ENCODE peak calls at places on chromosomes 2 and 18, in eight cellular contexts. A, N, C, S, Q, W, F and G are unnamed samples.

GRCh38 chr2:102001767-102002142 is 10.0 kb downstream of the IL1R2 start:
- DNase-seq in A (no peak), N (no peak), C (no peak), S (peak), Q (no peak), W (no peak), F (no peak), G (no peak)

GRCh38 chr2:125643128-125643527 is 1012.8 kb upstream of the GYPC start:
- DNase-seq in A (no peak), N (no peak), C (no peak), S (no peak), Q (no peak), W (no peak), F (no peak), G (no peak)

GRCh38 chr2:17594533-17595391 is 54.3 kb downstream of the VSNL1 start:
- DNase-seq in A (no peak), N (peak), C (peak), S (peak), Q (no peak), W (no peak), F (peak), G (no peak)

GRCh38 chr18:55775972-55776371 is 188.0 kb upstream of the TCF4 start:
- DNase-seq in A (no peak), N (no peak), C (no peak), S (no peak), Q (no peak), W (no peak), F (no peak), G (no peak)

GRCh38 chr2:101179982-101180381 is 28.8 kb upstream of the TBC1D8 start:
- DNase-seq in A (no peak), N (no peak), C (no peak), S (no peak), Q (no peak), W (no peak), F (no peak), G (no peak)

GRCh38 chr2:112162341-112162740 is 24.2 kb downstream of the FBLN7 start:
- DNase-seq in A (no peak), N (no peak), C (no peak), S (no peak), Q (no peak), W (no peak), F (no peak), G (no peak)

GRCh38 chr18:59650266-59650820 is 46.9 kb downstream of the CCBE1 start:
- DNase-seq in A (peak), N (no peak), C (no peak), S (no peak), Q (no peak), W (no peak), F (no peak), G (no peak)

GRCh38 chr2:49621014-49621413 is 466.7 kb upstream of the FSHR start:
- DNase-seq in A (no peak), N (no peak), C (no peak), S (no peak), Q (no peak), W (no peak), F (no peak), G (no peak)

GRCh38 chr2:186882511-186883071 is 33.6 kb upstream of the ZSWIM2 start:
- DNase-seq in A (peak), N (peak), C (no peak), S (no peak), Q (no peak), W (no peak), F (no peak), G (no peak)

GRCh38 chr2:61175036-61175435 is 13.0 kb downstream of the C2orf74 start:
- DNase-seq in A (no peak), N (no peak), C (no peak), S (no peak), Q (no peak), W (no peak), F (no peak), G (no peak)

GRCh38 chr2:149994057-149994728 is 406.6 kb upstream of the MMADHC start:
- DNase-seq in A (peak), N (peak), C (peak), S (peak), Q (peak), W (peak), F (peak), G (no peak)

GRCh38 chr2:170365686-170366085 is 187.7 kb downstream of the MYO3B start:
- DNase-seq in A (no peak), N (no peak), C (no peak), S (no peak), Q (no peak), W (no peak), F (no peak), G (no peak)

GRCh38 chr18:22045221-22045918 is 124.0 kb upstream of the GATA6 start:
- DNase-seq in A (no peak), N (no peak), C (no peak), S (no peak), Q (no peak), W (no peak), F (no peak), G (no peak)

GRCh38 chr2:85698880-85699254 is 4.7 kb downstream of the GNLY start:
- DNase-seq in A (no peak), N (no peak), C (no peak), S (no peak), Q (no peak), W (no peak), F (no peak), G (no peak)

GRCh38 chr2:60984717-60985116 is 32.8 kb upstream of the PEX13 start:
- DNase-seq in A (no peak), N (no peak), C (no peak), S (no peak), Q (no peak), W (no peak), F (no peak), G (no peak)

GRCh38 chr2:230928701-230929380 is 3.8 kb upstream of the GPR55 start:
- DNase-seq in A (no peak), N (no peak), C (no peak), S (no peak), Q (peak), W (no peak), F (no peak), G (no peak)

GRCh38 chr2:120847700-120848321 is 112.1 kb downstream of the GLI2 start:
- DNase-seq in A (peak), N (peak), C (no peak), S (no peak), Q (no peak), W (no peak), F (peak), G (no peak)

GRCh38 chr2:54176577-54176976 is 61.2 kb downstream of the ACYP2 start:
- DNase-seq in A (peak), N (peak), C (peak), S (peak), Q (peak), W (peak), F (peak), G (peak)

GRCh38 chr2:227826019-227826521 is 12.4 kb downstream of the CCL20 start:
- DNase-seq in A (no peak), N (no peak), C (no peak), S (no peak), Q (no peak), W (no peak), F (no peak), G (no peak)

GRCh38 chr2:241000831-241001321 is 2.5 kb downstream of the SNED1 start:
- DNase-seq in A (no peak), N (no peak), C (no peak), S (no peak), Q (no peak), W (no peak), F (no peak), G (no peak)

GRCh38 chr2:85854897-85855296 is 33.9 kb downstream of the ST3GAL5 start:
- DNase-seq in A (no peak), N (no peak), C (no peak), S (no peak), Q (no peak), W (no peak), F (no peak), G (no peak)

GRCh38 chr18:36406805-36407204 is 109.3 kb downstream of the FHOD3 start:
- DNase-seq in A (no peak), N (no peak), C (no peak), S (no peak), Q (no peak), W (no peak), F (no peak), G (no peak)

GRCh38 chr2:48934807-48935206 is 179.3 kb upstream of the LHCGR start:
- DNase-seq in A (no peak), N (no peak), C (no peak), S (no peak), Q (no peak), W (no peak), F (no peak), G (no peak)

GRCh38 chr2:128467321-128467901 is 148.7 kb upstream of the HS6ST1 start:
- DNase-seq in A (no peak), N (no peak), C (no peak), S (no peak), Q (peak), W (no peak), F (no peak), G (no peak)

GRCh38 chr18:76558881-76559667 is 64.0 kb upstream of the ZNF516 start:
- DNase-seq in A (no peak), N (peak), C (no peak), S (peak), Q (no peak), W (peak), F (no peak), G (no peak)

GRCh38 chr2:47354817-47355653 is 47.9 kb upstream of the MSH2 start:
- DNase-seq in A (no peak), N (no peak), C (no peak), S (no peak), Q (no peak), W (no peak), F (no peak), G (no peak)

GRCh38 chr2:12618576-12618975 is 98.2 kb upstream of the TRIB2 start:
- DNase-seq in A (no peak), N (no peak), C (no peak), S (no peak), Q (no peak), W (no peak), F (no peak), G (no peak)

GRCh38 chr2:188122983-188123382 is 168.7 kb upstream of the GULP1 start:
- DNase-seq in A (no peak), N (no peak), C (no peak), S (no peak), Q (no peak), W (no peak), F (no peak), G (no peak)

GRCh38 chr18:8718401-8718913 is 13.1 kb downstream of the MTCL1 start:
- DNase-seq in A (no peak), N (no peak), C (no peak), S (no peak), Q (no peak), W (no peak), F (no peak), G (no peak)

GRCh38 chr2:60759654-60760053 is 3.6 kb downstream of the PAPOLG start:
- DNase-seq in A (no peak), N (no peak), C (no peak), S (no peak), Q (no peak), W (no peak), F (no peak), G (no peak)

GRCh38 chr2:191677091-191677645 is 768 bp upstream of the NABP1 start:
- DNase-seq in A (peak), N (peak), C (peak), S (peak), Q (peak), W (peak), F (peak), G (no peak)

GRCh38 chr2:59998324-59998723 is 555.1 kb downstream of the BCL11A start:
- DNase-seq in A (no peak), N (no peak), C (no peak), S (no peak), Q (no peak), W (no peak), F (no peak), G (no peak)

GRCh38 chr2:26757873-26758789 is 6.0 kb upstream of the SLC35F6 start:
- DNase-seq in A (peak), N (peak), C (peak), S (peak), Q (no peak), W (peak), F (peak), G (no peak)

GRCh38 chr2:240513544-240514287 is 44.1 kb downstream of the ANKMY1 start:
- DNase-seq in A (peak), N (peak), C (peak), S (peak), Q (peak), W (peak), F (peak), G (peak)

GRCh38 chr2:197786010-197786877 is 1.1 kb upstream of the BOLL start:
- DNase-seq in A (peak), N (no peak), C (no peak), S (no peak), Q (peak), W (no peak), F (no peak), G (peak)

GRCh38 chr2:85888020-85888744 is 608 bp downstream of the ST3GAL5 start:
- DNase-seq in A (peak), N (no peak), C (no peak), S (no peak), Q (peak), W (no peak), F (no peak), G (no peak)

GRCh38 chr2:222693837-222694236 is 22.4 kb downstream of the MOGAT1 start:
- DNase-seq in A (peak), N (peak), C (peak), S (peak), Q (no peak), W (peak), F (peak), G (no peak)

GRCh38 chr18:36809590-36810381 is 19.0 kb downstream of the TPGS2 start:
- DNase-seq in A (peak), N (peak), C (peak), S (peak), Q (no peak), W (peak), F (peak), G (peak)

GRCh38 chr2:20447437-20448245 is 767 bp downstream of the RHOB start:
- DNase-seq in A (peak), N (peak), C (no peak), S (peak), Q (peak), W (no peak), F (peak), G (peak)

GRCh38 chr18:66150650-66151049 is 399.8 kb downstream of the CDH7 start:
- DNase-seq in A (no peak), N (no peak), C (no peak), S (no peak), Q (no peak), W (no peak), F (no peak), G (no peak)

DNA sequence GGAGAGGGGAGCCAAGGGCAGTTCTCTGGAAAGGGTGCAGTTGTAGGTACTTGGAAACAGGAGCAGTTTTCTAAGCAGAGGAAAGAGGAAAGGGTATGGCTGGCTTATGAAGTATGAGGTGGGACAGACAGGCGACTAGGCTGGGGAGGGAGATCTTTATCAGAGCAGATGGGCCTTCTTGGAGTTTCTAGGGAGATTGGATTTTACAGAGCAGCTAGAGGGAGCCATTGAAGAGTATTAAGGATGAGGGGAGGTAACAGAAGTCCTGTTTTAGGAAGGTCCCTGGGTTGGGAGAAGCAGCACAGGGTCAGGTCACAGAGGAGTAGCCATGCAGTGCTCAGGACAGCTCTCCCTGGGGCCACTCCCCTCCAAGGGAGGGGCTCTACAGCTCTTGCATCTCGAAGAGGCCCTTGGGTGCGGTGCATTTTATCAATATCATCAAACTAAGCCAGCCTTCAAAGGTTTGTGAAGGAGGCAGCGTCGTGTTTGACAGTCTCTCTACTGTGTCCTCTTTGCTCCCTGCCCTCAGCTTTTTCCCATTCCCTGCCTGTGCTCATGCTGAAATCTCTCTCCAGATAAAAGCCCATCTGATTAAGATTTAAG is 154.3 kb downstream of the SETBP1 start:
- DNase-seq in A (no peak), N (no peak), C (no peak), S (no peak), Q (no peak), W (no peak), F (no peak), G (no peak)
- TF ChIP-seq CTCF in A (no peak), N (no peak), C (no peak), S (no peak), Q (no peak), W (no peak), F (no peak), G (no peak)

DNA sequence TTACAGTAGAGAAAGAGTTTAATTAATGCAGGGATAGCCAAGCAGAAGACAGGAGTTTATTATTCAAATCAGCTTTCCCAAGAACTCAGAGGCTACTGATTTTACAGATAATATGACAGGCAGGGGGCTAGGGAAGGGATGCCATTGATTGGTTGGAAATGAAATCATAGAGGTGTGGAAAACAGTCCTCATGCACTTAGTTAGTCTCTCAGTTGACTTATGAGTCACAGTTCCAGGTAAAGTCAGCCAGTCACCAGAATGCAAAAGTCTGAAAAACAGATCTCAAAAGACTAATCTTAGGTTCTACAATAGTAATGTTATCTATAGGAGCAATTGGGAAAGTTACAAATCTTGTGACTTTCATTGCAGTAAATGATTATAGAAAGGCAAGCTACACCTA is 676.4 kb upstream of the CHAC2 start:
- DNase-seq in A (no peak), N (no peak), C (no peak), S (peak), Q (no peak), W (no peak), F (no peak), G (no peak)
- TF ChIP-seq CTCF in A (no peak), N (no peak), C (no peak), S (no peak), Q (no peak), W (no peak), F (no peak), G (no peak)

DNA sequence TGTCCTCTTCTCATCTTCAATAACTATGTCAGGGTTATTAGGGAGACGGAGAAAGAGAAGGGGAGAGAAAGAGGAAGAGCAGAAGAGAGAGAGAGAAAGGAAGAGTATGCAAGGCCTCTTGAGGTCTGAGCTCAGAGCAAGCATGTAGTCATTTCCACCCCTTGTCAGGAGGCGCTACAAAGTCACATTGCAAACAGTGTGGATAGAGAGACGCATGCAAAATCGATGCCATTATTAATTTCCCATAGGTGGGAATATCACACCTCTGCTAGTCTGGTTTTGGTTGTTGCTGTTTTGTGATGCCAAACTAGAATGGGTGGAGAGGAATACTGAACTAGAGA is 24.2 kb upstream of the SERPINE2 start:
- DNase-seq in A (no peak), N (no peak), C (no peak), S (no peak), Q (no peak), W (no peak), F (no peak), G (no peak)
- TF ChIP-seq CTCF in A (no peak), N (no peak), C (no peak), S (no peak), Q (no peak), W (no peak), F (no peak), G (no peak)

GRCh38 chr2:143843696-143844095 is 676.2 kb downstream of the ZEB2 start:
- DNase-seq in A (no peak), N (no peak), C (no peak), S (no peak), Q (no peak), W (no peak), F (no peak), G (no peak)

GRCh38 chr2:143841935-143842334 is 678.0 kb downstream of the ZEB2 start:
- DNase-seq in A (peak), N (peak), C (no peak), S (peak), Q (no peak), W (no peak), F (peak), G (no peak)

GRCh38 chr2:143842836-143843235 is 677.1 kb downstream of the ZEB2 start:
- DNase-seq in A (no peak), N (no peak), C (no peak), S (no peak), Q (no peak), W (no peak), F (no peak), G (no peak)

GRCh38 chr2:143847257-143847656 is 672.7 kb downstream of the ZEB2 start:
- DNase-seq in A (no peak), N (peak), C (no peak), S (no peak), Q (no peak), W (no peak), F (no peak), G (no peak)

GRCh38 chr2:143844986-143845385 is 674.9 kb downstream of the ZEB2 start:
- DNase-seq in A (no peak), N (no peak), C (no peak), S (no peak), Q (no peak), W (no peak), F (no peak), G (no peak)
- TF ChIP-seq CTCF in A (no peak), N (no peak), C (no peak), S (no peak), Q (no peak), W (no peak), F (no peak), G (no peak)

DNA sequence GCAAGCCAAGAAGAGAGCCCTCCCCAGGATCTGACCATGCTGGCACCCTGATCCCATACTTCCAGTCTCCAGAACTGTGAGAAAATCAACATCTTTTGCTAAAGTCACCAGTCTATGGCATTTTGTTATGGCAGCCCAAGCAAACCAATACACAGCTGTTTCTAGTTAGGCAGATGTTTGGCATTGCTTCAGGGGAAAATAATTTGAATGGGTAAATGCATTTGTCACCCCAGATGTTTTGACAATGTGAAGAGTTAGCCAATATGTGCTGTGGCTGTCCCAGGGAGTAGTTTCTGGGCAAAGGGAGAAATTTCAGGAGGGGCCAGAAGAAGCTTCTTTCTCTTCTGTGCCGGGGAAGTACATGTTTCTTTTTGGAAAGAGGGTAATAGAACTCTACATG is 618.9 kb downstream of the SLC4A3 start:
- DNase-seq in A (peak), N (peak), C (no peak), S (no peak), Q (no peak), W (no peak), F (no peak), G (no peak)
- TF ChIP-seq CTCF in A (no peak), N (no peak), C (no peak), S (no peak), Q (no peak), W (no peak), F (no peak), G (no peak)

DNA sequence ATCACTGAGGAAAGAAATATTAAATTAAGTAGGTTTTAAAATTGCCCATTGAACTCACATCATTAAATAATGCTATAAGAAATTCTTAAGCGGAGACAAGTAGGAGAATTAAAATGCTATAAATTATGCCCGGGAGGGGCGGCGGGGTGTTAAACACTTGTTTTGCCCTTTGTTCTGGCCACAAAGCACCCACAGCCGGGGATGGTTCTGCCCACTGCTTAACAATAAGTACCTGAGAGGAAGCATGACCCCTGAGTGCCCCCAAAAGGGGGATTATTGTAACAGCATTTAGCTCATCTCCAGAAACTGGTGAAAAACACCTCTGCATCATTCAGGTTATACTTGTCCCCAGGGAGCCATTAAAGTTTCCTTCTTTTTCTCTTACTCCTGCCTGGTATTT is 332.7 kb upstream of the POU3F3 start:
- DNase-seq in A (no peak), N (no peak), C (peak), S (no peak), Q (no peak), W (no peak), F (no peak), G (no peak)
- TF ChIP-seq CTCF in A (no peak), N (no peak), C (peak), S (no peak), Q (no peak), W (no peak), F (no peak), G (no peak)

GRCh38 chr2:83602753-83603152 is 856.3 kb downstream of the SUCLG1 start:
- DNase-seq in A (no peak), N (no peak), C (no peak), S (no peak), Q (no peak), W (no peak), F (no peak), G (no peak)
- TF ChIP-seq CTCF in A (no peak), N (no peak), C (no peak), S (peak), Q (no peak), W (no peak), F (no peak), G (no peak)